ENCODE peak calls at places on chromosomes 7 and 10, in nine cellular contexts. One of them, this sample, is unnamed.

GRCh38 chr7:158073845-158074840 is 513.5 kb downstream of the PTPRN2 start:
- DNase-seq in AG09309: no peak
- DNase-seq in H9: no peak
- DNase-seq in AG10803: no peak
- DNase-seq in NCI-H748 treated with DMSO at 0.1 percent for 48 hours: no peak
- DNase-seq in stimulated activated CD4-positive, alpha-beta T cell treated with anti-CD3 and anti-CD28 coated beads, TNF-alpha, amount 100 ng/mL, for 24 hours: no peak
- DNase-seq in EL: no peak
- DNase-seq in mesenteric fat pad: peak
- DNase-seq in AG09319: no peak
- DNase-seq in this sample: no peak

GRCh38 chr7:43449577-43449976 is 133.3 kb upstream of the STK17A start:
- DNase-seq in mesenteric fat pad: no peak
- DNase-seq in EL: no peak
- DNase-seq in AG09309: no peak
- DNase-seq in H9: no peak
- DNase-seq in AG09319: no peak
- DNase-seq in NCI-H748 treated with DMSO at 0.1 percent for 48 hours: no peak
- DNase-seq in stimulated activated CD4-positive, alpha-beta T cell treated with anti-CD3 and anti-CD28 coated beads, TNF-alpha, amount 100 ng/mL, for 24 hours: no peak
- DNase-seq in AG10803: no peak
- DNase-seq in this sample: no peak

GRCh38 chr10:3761111-3761686 is 23.8 kb downstream of the KLF6 start:
- DNase-seq in NCI-H748 treated with DMSO at 0.1 percent for 48 hours: no peak
- DNase-seq in EL: peak
- DNase-seq in AG10803: no peak
- DNase-seq in mesenteric fat pad: no peak
- DNase-seq in AG09319: no peak
- DNase-seq in stimulated activated CD4-positive, alpha-beta T cell treated with anti-CD3 and anti-CD28 coated beads, TNF-alpha, amount 100 ng/mL, for 24 hours: no peak
- DNase-seq in AG09309: no peak
- DNase-seq in H9: no peak
- DNase-seq in this sample: no peak

GRCh38 chr7:37832194-37832593 is 16.2 kb upstream of the NME8 start:
- DNase-seq in mesenteric fat pad: no peak
- DNase-seq in AG10803: peak
- DNase-seq in AG09319: no peak
- DNase-seq in H9: no peak
- DNase-seq in NCI-H748 treated with DMSO at 0.1 percent for 48 hours: no peak
- DNase-seq in AG09309: no peak
- DNase-seq in stimulated activated CD4-positive, alpha-beta T cell treated with anti-CD3 and anti-CD28 coated beads, TNF-alpha, amount 100 ng/mL, for 24 hours: no peak
- DNase-seq in EL: no peak
- DNase-seq in this sample: peak

GRCh38 chr7:27784399-27785053 is 44.6 kb downstream of the TAX1BP1 start:
- DNase-seq in EL: peak
- DNase-seq in AG09319: peak
- DNase-seq in stimulated activated CD4-positive, alpha-beta T cell treated with anti-CD3 and anti-CD28 coated beads, TNF-alpha, amount 100 ng/mL, for 24 hours: no peak
- DNase-seq in AG10803: peak
- DNase-seq in mesenteric fat pad: no peak
- DNase-seq in AG09309: no peak
- DNase-seq in H9: no peak
- DNase-seq in NCI-H748 treated with DMSO at 0.1 percent for 48 hours: no peak
- DNase-seq in this sample: no peak

GRCh38 chr10:28686835-28687682 is 9.7 kb downstream of the BAMBI start:
- DNase-seq in H9: no peak
- DNase-seq in AG09319: no peak
- DNase-seq in mesenteric fat pad: no peak
- DNase-seq in AG09309: no peak
- DNase-seq in EL: no peak
- DNase-seq in NCI-H748 treated with DMSO at 0.1 percent for 48 hours: no peak
- DNase-seq in stimulated activated CD4-positive, alpha-beta T cell treated with anti-CD3 and anti-CD28 coated beads, TNF-alpha, amount 100 ng/mL, for 24 hours: no peak
- DNase-seq in AG10803: no peak
- DNase-seq in this sample: no peak

GRCh38 chr7:50397320-50397970 is 52.7 kb downstream of the FIGNL1 start:
- DNase-seq in AG09309: no peak
- DNase-seq in stimulated activated CD4-positive, alpha-beta T cell treated with anti-CD3 and anti-CD28 coated beads, TNF-alpha, amount 100 ng/mL, for 24 hours: no peak
- DNase-seq in AG09319: no peak
- DNase-seq in NCI-H748 treated with DMSO at 0.1 percent for 48 hours: no peak
- DNase-seq in AG10803: no peak
- DNase-seq in mesenteric fat pad: no peak
- DNase-seq in EL: no peak
- DNase-seq in H9: no peak
- DNase-seq in this sample: no peak

GRCh38 chr10:18109471-18109870 is 30.8 kb upstream of the CACNB2 start:
- DNase-seq in AG10803: no peak
- DNase-seq in stimulated activated CD4-positive, alpha-beta T cell treated with anti-CD3 and anti-CD28 coated beads, TNF-alpha, amount 100 ng/mL, for 24 hours: no peak
- DNase-seq in H9: no peak
- DNase-seq in mesenteric fat pad: no peak
- DNase-seq in AG09309: no peak
- DNase-seq in EL: no peak
- DNase-seq in AG09319: no peak
- DNase-seq in NCI-H748 treated with DMSO at 0.1 percent for 48 hours: no peak
- DNase-seq in this sample: no peak

GRCh38 chr7:81460646-81461045 is 309.2 kb downstream of the HGF start:
- DNase-seq in mesenteric fat pad: no peak
- DNase-seq in EL: no peak
- DNase-seq in H9: no peak
- DNase-seq in NCI-H748 treated with DMSO at 0.1 percent for 48 hours: no peak
- DNase-seq in AG09319: no peak
- DNase-seq in AG10803: no peak
- DNase-seq in stimulated activated CD4-positive, alpha-beta T cell treated with anti-CD3 and anti-CD28 coated beads, TNF-alpha, amount 100 ng/mL, for 24 hours: no peak
- DNase-seq in AG09309: no peak
- DNase-seq in this sample: no peak

GRCh38 chr7:56125831-56126230 is 9.6 kb upstream of the NUPR2 start:
- DNase-seq in H9: no peak
- DNase-seq in AG09319: no peak
- DNase-seq in EL: no peak
- DNase-seq in AG10803: no peak
- DNase-seq in NCI-H748 treated with DMSO at 0.1 percent for 48 hours: no peak
- DNase-seq in mesenteric fat pad: no peak
- DNase-seq in AG09309: no peak
- DNase-seq in stimulated activated CD4-positive, alpha-beta T cell treated with anti-CD3 and anti-CD28 coated beads, TNF-alpha, amount 100 ng/mL, for 24 hours: no peak
- DNase-seq in this sample: no peak

This sample was measured in heart left ventricle.